ENCODE peak calls at places on chromosomes 13 and 19, in five cellular contexts. One of them, this sample, is unnamed.

GRCh38 chr13:33678906-33679657 is 138.9 kb upstream of the RFC3 start:
- DNase-seq in heart left ventricle: peak; percentile 61
- DNase-seq in PC-3: peak; percentile 90
- DNase-seq in A549: peak; percentile 57
- DNase-seq in WTC11: no peak
- DNase-seq in this sample: no peak

GRCh38 chr13:43852923-43853404 is 26.6 kb downstream of the CCDC122 start:
- DNase-seq in heart left ventricle: no peak
- DNase-seq in PC-3: no peak
- DNase-seq in A549: no peak
- DNase-seq in WTC11: no peak
- DNase-seq in this sample: no peak

GRCh38 chr19:2129486-2129885 is 21.9 kb downstream of the AP3D1 start:
- DNase-seq in heart left ventricle: peak; percentile 39
- DNase-seq in PC-3: no peak
- DNase-seq in A549: no peak
- DNase-seq in WTC11: no peak
- DNase-seq in this sample: no peak

GRCh38 chr19:30498707-30499106 is 126.5 kb downstream of the ZNF536 start:
- DNase-seq in heart left ventricle: no peak
- DNase-seq in PC-3: no peak
- DNase-seq in A549: no peak
- DNase-seq in WTC11: peak; percentile 81
- DNase-seq in this sample: peak; percentile 32

GRCh38 chr13:76157926-76158325 is 521.8 kb downstream of the LMO7 start:
- DNase-seq in heart left ventricle: no peak
- DNase-seq in PC-3: no peak
- DNase-seq in A549: no peak
- DNase-seq in WTC11: no peak
- DNase-seq in this sample: no peak

GRCh38 chr13:73220966-73221720 is 162.3 kb downstream of the KLF5 start:
- DNase-seq in heart left ventricle: no peak
- DNase-seq in PC-3: no peak
- DNase-seq in A549: no peak
- DNase-seq in WTC11: peak; percentile 11
- DNase-seq in this sample: no peak

GRCh38 chr13:22047082-22047784 is 376.4 kb downstream of the FGF9 start:
- DNase-seq in heart left ventricle: no peak
- DNase-seq in PC-3: no peak
- DNase-seq in A549: no peak
- DNase-seq in WTC11: no peak
- DNase-seq in this sample: no peak

GRCh38 chr13:98900442-98900841 is 77.4 kb downstream of the DOCK9 start:
- DNase-seq in heart left ventricle: no peak
- DNase-seq in PC-3: peak; percentile 2
- DNase-seq in A549: no peak
- DNase-seq in WTC11: no peak
- DNase-seq in this sample: no peak

GRCh38 chr13:36992362-36992761 is 6.8 kb downstream of the ALG5 start:
- DNase-seq in heart left ventricle: no peak
- DNase-seq in PC-3: no peak
- DNase-seq in A549: no peak
- DNase-seq in WTC11: no peak
- DNase-seq in this sample: no peak

GRCh38 chr19:55647732-55648656 is at the start of gene CCDC106:
- DNase-seq in heart left ventricle: peak; percentile 75
- DNase-seq in PC-3: peak; percentile 68
- DNase-seq in A549: peak; percentile 77
- DNase-seq in WTC11: peak; percentile 85
- DNase-seq in this sample: peak; percentile 79

GRCh38 chr19:31377736-31378135 is 28.5 kb upstream of the TSHZ3 start:
- DNase-seq in heart left ventricle: no peak
- DNase-seq in PC-3: no peak
- DNase-seq in A549: no peak
- DNase-seq in WTC11: no peak
- DNase-seq in this sample: no peak

GRCh38 chr13:80329250-80329649 is 11.7 kb downstream of the SPRY2 start:
- DNase-seq in heart left ventricle: no peak
- DNase-seq in PC-3: no peak
- DNase-seq in A549: no peak
- DNase-seq in WTC11: no peak
- DNase-seq in this sample: no peak

GRCh38 chr19:43644181-43644580 is 4.5 kb upstream of the CADM4 start:
- DNase-seq in heart left ventricle: no peak
- DNase-seq in PC-3: no peak
- DNase-seq in A549: no peak
- DNase-seq in WTC11: no peak
- DNase-seq in this sample: no peak

GRCh38 chr19:8074501-8074900 is 21.9 kb downstream of the CCL25 start:
- DNase-seq in heart left ventricle: no peak
- DNase-seq in PC-3: no peak
- DNase-seq in A549: no peak
- DNase-seq in WTC11: no peak
- DNase-seq in this sample: no peak

GRCh38 chr19:34224996-34225658 is 29.2 kb upstream of the GARRE1 start:
- DNase-seq in heart left ventricle: no peak
- DNase-seq in PC-3: peak; percentile 58
- DNase-seq in A549: no peak
- DNase-seq in WTC11: no peak
- DNase-seq in this sample: no peak

GRCh38 chr19:38773469-38774177 is at the start of gene LGALS7:
- DNase-seq in heart left ventricle: no peak
- DNase-seq in PC-3: no peak
- DNase-seq in A549: no peak
- DNase-seq in WTC11: no peak
- DNase-seq in this sample: no peak

GRCh38 chr19:511101-511841 is 4.0 kb downstream of the TPGS1 start:
- DNase-seq in heart left ventricle: peak; percentile 62
- DNase-seq in PC-3: no peak
- DNase-seq in A549: no peak
- DNase-seq in WTC11: peak; percentile 38
- DNase-seq in this sample: no peak

GRCh38 chr19:55598034-55598433 is 1.3 kb downstream of the FIZ1 start:
- DNase-seq in heart left ventricle: no peak
- DNase-seq in PC-3: no peak
- DNase-seq in A549: no peak
- DNase-seq in WTC11: peak; percentile 67
- DNase-seq in this sample: no peak

GRCh38 chr19:2476451-2477140 is 669 bp downstream of the GADD45B start:
- DNase-seq in heart left ventricle: peak; percentile 57
- DNase-seq in PC-3: peak; percentile 39
- DNase-seq in A549: no peak
- DNase-seq in WTC11: peak; percentile 67
- DNase-seq in this sample: peak; percentile 65

GRCh38 chr13:20401958-20402856 is 123.5 kb downstream of the CRYL1 start:
- DNase-seq in heart left ventricle: no peak
- DNase-seq in PC-3: peak; percentile 91
- DNase-seq in A549: no peak
- DNase-seq in WTC11: no peak
- DNase-seq in this sample: no peak

GRCh38 chr19:58346961-58347929 is 6.0 kb downstream of the A1BG start:
- DNase-seq in heart left ventricle: peak; percentile 59
- DNase-seq in PC-3: no peak
- DNase-seq in A549: peak; percentile 65
- DNase-seq in WTC11: peak; percentile 67
- DNase-seq in this sample: peak; percentile 82

GRCh38 chr19:18503337-18503970 is 18.4 kb downstream of the ELL start:
- DNase-seq in heart left ventricle: no peak
- DNase-seq in PC-3: no peak
- DNase-seq in A549: no peak
- DNase-seq in WTC11: no peak
- DNase-seq in this sample: no peak

GRCh38 chr13:108816381-108816780 is 187.0 kb downstream of the MYO16 start:
- DNase-seq in heart left ventricle: no peak
- DNase-seq in PC-3: no peak
- DNase-seq in A549: no peak
- DNase-seq in WTC11: no peak
- DNase-seq in this sample: no peak

DNA sequence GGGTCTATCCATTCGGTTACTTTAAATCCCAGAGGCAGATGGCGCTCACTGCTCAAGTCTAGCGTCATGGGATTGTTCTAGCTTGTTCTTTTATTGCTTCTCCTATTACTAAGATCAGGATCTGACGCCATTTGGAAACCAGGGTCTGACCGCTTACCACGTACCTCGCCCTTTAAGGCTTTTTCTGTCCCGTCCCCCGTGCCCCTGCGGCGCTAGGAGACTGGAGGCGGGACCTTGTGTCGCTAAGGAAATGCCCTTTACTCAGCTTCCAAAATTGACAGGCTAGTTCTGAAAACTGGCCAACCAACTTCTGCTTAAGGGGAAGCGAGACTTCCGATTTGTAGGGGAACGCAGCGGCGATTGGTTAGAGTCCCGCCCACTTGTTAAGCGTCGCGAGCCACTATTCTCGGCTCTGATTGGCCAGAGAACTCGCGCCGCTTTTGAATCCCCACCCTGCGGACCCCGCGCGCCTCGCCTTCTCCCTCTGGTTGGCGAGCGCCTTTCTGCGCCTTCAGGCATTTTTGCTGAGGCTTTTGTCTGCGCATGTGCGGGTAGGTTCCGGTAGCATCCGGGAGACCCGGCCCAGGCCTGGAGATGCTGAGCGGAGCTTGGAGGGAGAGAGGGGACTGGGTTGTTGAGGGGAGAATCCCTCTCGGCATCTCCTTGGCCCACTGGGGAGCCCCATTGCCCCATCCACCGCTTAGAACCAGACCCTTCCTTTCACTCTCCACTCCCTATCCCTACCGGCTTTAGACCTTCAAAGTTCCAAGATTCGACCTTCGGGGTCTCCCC is 3.9 kb upstream of the C19orf84 start:
- DNase-seq in heart left ventricle: peak; percentile 94
- DNase-seq in PC-3: peak; percentile 100
- DNase-seq in A549: peak; percentile 99
- DNase-seq in WTC11: peak; percentile 98
- DNase-seq in this sample: peak; percentile 94
- TF ChIP-seq CTCF in heart left ventricle: no peak
- TF ChIP-seq CTCF in PC-3: peak; percentile 59
- TF ChIP-seq CTCF in A549: no peak
- TF ChIP-seq CTCF in WTC11: no peak
- TF ChIP-seq CTCF in this sample: no peak

DNA sequence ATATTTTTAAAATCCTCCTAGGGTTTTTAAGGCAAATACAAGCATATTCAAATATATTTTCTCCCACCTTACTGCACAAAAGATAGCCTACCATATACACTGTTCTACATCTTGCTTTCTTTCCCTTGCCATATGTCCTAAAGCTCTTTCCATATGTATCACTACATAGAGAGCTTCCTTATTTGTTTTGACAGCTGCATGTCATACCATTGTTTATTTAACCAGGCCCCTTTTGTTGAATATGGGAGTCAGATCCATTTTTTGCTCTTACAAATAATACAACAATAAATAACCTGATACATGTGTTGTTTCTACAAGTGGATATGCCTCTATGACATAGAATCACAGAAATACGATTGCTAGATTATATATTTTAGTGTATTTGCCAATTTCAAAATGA is 32.8 kb upstream of the WDFY2 start:
- DNase-seq in heart left ventricle: no peak
- DNase-seq in PC-3: no peak
- DNase-seq in A549: no peak
- DNase-seq in WTC11: no peak
- DNase-seq in this sample: no peak
- TF ChIP-seq CTCF in heart left ventricle: no peak
- TF ChIP-seq CTCF in PC-3: no peak
- TF ChIP-seq CTCF in A549: no peak
- TF ChIP-seq CTCF in WTC11: no peak
- TF ChIP-seq CTCF in this sample: no peak

GRCh38 chr19:13920524-13920923 is 14.5 kb downstream of the CC2D1A start:
- DNase-seq in heart left ventricle: no peak
- DNase-seq in PC-3: no peak
- DNase-seq in A549: no peak
- DNase-seq in WTC11: no peak
- DNase-seq in this sample: no peak
- TF ChIP-seq CTCF in heart left ventricle: no peak
- TF ChIP-seq CTCF in PC-3: no peak
- TF ChIP-seq CTCF in A549: no peak
- TF ChIP-seq CTCF in WTC11: no peak
- TF ChIP-seq CTCF in this sample: no peak

GRCh38 chr13:28866932-28867331 is 46.8 kb downstream of the MTUS2 start:
- DNase-seq in heart left ventricle: no peak
- DNase-seq in PC-3: no peak
- DNase-seq in A549: no peak
- DNase-seq in WTC11: no peak
- DNase-seq in this sample: no peak

GRCh38 chr13:28867564-28867963 is 47.4 kb downstream of the MTUS2 start:
- DNase-seq in heart left ventricle: peak; percentile 29
- DNase-seq in PC-3: no peak
- DNase-seq in A549: no peak
- DNase-seq in WTC11: no peak
- DNase-seq in this sample: no peak

GRCh38 chr13:28865951-28866350 is 45.8 kb downstream of the MTUS2 start:
- DNase-seq in heart left ventricle: no peak
- DNase-seq in PC-3: no peak
- DNase-seq in A549: no peak
- DNase-seq in WTC11: no peak
- DNase-seq in this sample: no peak

GRCh38 chr13:28864544-28864943 is 44.4 kb downstream of the MTUS2 start:
- DNase-seq in heart left ventricle: no peak
- DNase-seq in PC-3: no peak
- DNase-seq in A549: no peak
- DNase-seq in WTC11: no peak
- DNase-seq in this sample: no peak

GRCh38 chr13:28865312-28865711 is 45.2 kb downstream of the MTUS2 start:
- DNase-seq in heart left ventricle: no peak
- DNase-seq in PC-3: no peak
- DNase-seq in A549: no peak
- DNase-seq in WTC11: no peak
- DNase-seq in this sample: no peak
- TF ChIP-seq CTCF in heart left ventricle: no peak
- TF ChIP-seq CTCF in PC-3: no peak
- TF ChIP-seq CTCF in A549: no peak
- TF ChIP-seq CTCF in WTC11: no peak
- TF ChIP-seq CTCF in this sample: no peak

GRCh38 chr13:90883592-90883991 is 463.9 kb upstream of the MIR17HG start:
- DNase-seq in heart left ventricle: no peak
- DNase-seq in PC-3: peak; percentile 28
- DNase-seq in A549: no peak
- DNase-seq in WTC11: no peak
- DNase-seq in this sample: no peak
- TF ChIP-seq CTCF in heart left ventricle: no peak
- TF ChIP-seq CTCF in PC-3: peak; percentile 44
- TF ChIP-seq CTCF in A549: peak; percentile 31
- TF ChIP-seq CTCF in WTC11: no peak
- TF ChIP-seq CTCF in this sample: no peak